ENCODE peak calls at places on chromosomes 1 and 21, in four cellular contexts. V is Calu3, N is Right ventricle myocardium superior, I is kidney epithelial cell. G is an unnamed sample.

GRCh38 chr1:202589190-202589680 is 121.0 kb downstream of the SYT2 start:
- DNase-seq in V (peak), N (peak), I (peak), G (no peak)

GRCh38 chr1:149888999-149889289 is 10.4 kb upstream of the BOLA1 start:
- DNase-seq in V (peak), N (no peak), I (no peak), G (no peak)

GRCh38 chr21:31665397-31665796 is 5.9 kb downstream of the SOD1 start:
- DNase-seq in V (no peak), N (no peak), I (no peak), G (no peak)

GRCh38 chr1:226108935-226109828 is 46.7 kb downstream of the H3-3A start:
- DNase-seq in V (no peak), N (peak), I (no peak), G (no peak)

GRCh38 chr1:84827566-84827965 is 65.4 kb downstream of the LPAR3 start:
- DNase-seq in V (no peak), N (no peak), I (no peak), G (no peak)

GRCh38 chr1:205994342-205994741 is 8.9 kb downstream of the RAB7B start:
- DNase-seq in V (no peak), N (no peak), I (no peak), G (no peak)

GRCh38 chr21:38982096-38982495 is 176.4 kb downstream of the ETS2 start:
- DNase-seq in V (no peak), N (no peak), I (no peak), G (no peak)

GRCh38 chr1:22231995-22232690 is 89.2 kb upstream of the WNT4 start:
- DNase-seq in V (no peak), N (peak), I (no peak), G (no peak)

GRCh38 chr1:85940621-85941306 is 215.8 kb downstream of the COL24A1 start:
- DNase-seq in V (no peak), N (no peak), I (no peak), G (no peak)

GRCh38 chr1:160550572-160551034 is 27.5 kb upstream of the SLAMF6 start:
- DNase-seq in V (no peak), N (no peak), I (no peak), G (peak)

GRCh38 chr1:235244969-235245592 is 82.9 kb downstream of the ARID4B start:
- DNase-seq in V (no peak), N (no peak), I (no peak), G (no peak)

GRCh38 chr1:226980565-226981385 is 40.7 kb downstream of the COQ8A start:
- DNase-seq in V (no peak), N (peak), I (no peak), G (no peak)

GRCh38 chr1:53390261-53390660 is 62.4 kb upstream of the LRP8 start:
- DNase-seq in V (no peak), N (peak), I (no peak), G (peak)

GRCh38 chr1:201319631-201320030 is 36.3 kb downstream of the PKP1 start:
- DNase-seq in V (no peak), N (no peak), I (no peak), G (peak)

GRCh38 chr1:59218521-59219236 is 78.2 kb upstream of the FGGY start:
- DNase-seq in V (no peak), N (no peak), I (no peak), G (no peak)

GRCh38 chr1:31415658-31416057 is 2.6 kb downstream of the SERINC2 start:
- DNase-seq in V (no peak), N (no peak), I (no peak), G (no peak)

GRCh38 chr1:243568793-243569192 is 281.2 kb downstream of the AKT3 start:
- DNase-seq in V (no peak), N (no peak), I (no peak), G (no peak)

GRCh38 chr1:15409400-15410222 is at the start of gene EFHD2:
- DNase-seq in V (peak), N (peak), I (no peak), G (peak)

GRCh38 chr1:184483101-184483813 is 96.4 kb downstream of the C1orf21 start:
- DNase-seq in V (peak), N (no peak), I (peak), G (peak)

GRCh38 chr1:175073633-175074032 is 6.0 kb downstream of the TNN start:
- DNase-seq in V (no peak), N (no peak), I (no peak), G (no peak)

GRCh38 chr1:11740258-11741192 is 4.6 kb downstream of the AGTRAP start:
- DNase-seq in V (no peak), N (no peak), I (no peak), G (no peak)